ENCODE peak calls at places on chromosomes 1 and 21, in ten cellular contexts. G, O, P, X, Y, S, Q, A, E and D are unnamed samples.

GRCh38 chr1:151495316-151495715 is 15.9 kb upstream of the CGN start:
- DNase-seq in E (no peak), Y (no peak), S (no peak), X (no peak), P (no peak), A (no peak), O (no peak), G (no peak), Q (no peak), D (no peak)

GRCh38 chr1:43302721-43303476 is 2.1 kb downstream of the TIE1 start:
- DNase-seq in A (no peak), S (peak), Q (no peak), O (no peak), P (no peak), E (peak), X (no peak), G (no peak), Y (no peak), D (no peak)

GRCh38 chr1:156390409-156391144 is 21.6 kb downstream of the RHBG start:
- DNase-seq in Y (no peak), Q (no peak), G (no peak), S (no peak), P (no peak), A (no peak), E (no peak), X (no peak), O (no peak), D (no peak)

GRCh38 chr1:240312872-240313271 is 221.2 kb downstream of the FMN2 start:
- DNase-seq in O (peak), Q (no peak), G (peak), E (no peak), Y (peak), X (no peak), A (no peak), P (no peak), S (peak), D (peak)

GRCh38 chr1:181479137-181479745 is 4.1 kb upstream of the CACNA1E start:
- DNase-seq in A (no peak), G (peak), S (peak), Q (peak), Y (peak), P (no peak), E (peak), X (peak), O (peak), D (peak)

GRCh38 chr1:232878141-232878540 is 72.3 kb upstream of the NTPCR start:
- DNase-seq in O (no peak), E (no peak), G (no peak), S (no peak), P (no peak), X (no peak), Y (no peak), A (no peak), Q (no peak), D (no peak)

GRCh38 chr1:185774384-185774783 is 40.2 kb downstream of the HMCN1 start:
- DNase-seq in O (no peak), S (no peak), Q (no peak), G (no peak), E (no peak), Y (no peak), P (no peak), A (no peak), X (no peak), D (no peak)

GRCh38 chr1:226417350-226417749 is 9.5 kb upstream of the PARP1 start:
- DNase-seq in E (no peak), G (no peak), O (no peak), Y (no peak), Q (no peak), P (no peak), A (no peak), S (no peak), X (no peak), D (no peak)

GRCh38 chr1:197675475-197676324 is 99.6 kb downstream of the DENND1B start:
- DNase-seq in Y (peak), E (no peak), G (peak), Q (no peak), S (peak), X (no peak), O (peak), A (no peak), P (no peak), D (peak)

GRCh38 chr1:68470388-68470970 is 20.7 kb upstream of the RPE65 start:
- DNase-seq in O (peak), Q (no peak), S (peak), Y (peak), P (no peak), E (no peak), A (no peak), G (peak), X (no peak), D (peak)

GRCh38 chr1:231949277-231950122 is 322.9 kb downstream of the DISC1 start:
- DNase-seq in Y (peak), Q (no peak), X (no peak), G (no peak), P (no peak), S (no peak), O (no peak), E (no peak), A (peak), D (peak)

GRCh38 chr1:3630914-3631313 is 6.1 kb downstream of the TPRG1L start:
- DNase-seq in Y (no peak), O (no peak), Q (no peak), S (no peak), A (no peak), G (no peak), P (no peak), X (no peak), E (no peak), D (no peak)

GRCh38 chr1:15767941-15768340 is 9.3 kb downstream of the FBLIM1 start:
- DNase-seq in P (no peak), G (no peak), X (no peak), A (no peak), Y (no peak), Q (no peak), E (no peak), S (no peak), O (no peak), D (no peak)

GRCh38 chr21:39363607-39364555 is 15.0 kb upstream of the HMGN1 start:
- DNase-seq in P (no peak), S (peak), X (no peak), Y (no peak), A (no peak), O (peak), E (no peak), Q (no peak), G (no peak), D (peak)

GRCh38 chr1:235397733-235398132 is 30.5 kb downstream of the TBCE start:
- DNase-seq in E (no peak), Q (no peak), X (no peak), S (peak), O (peak), P (no peak), G (peak), A (no peak), Y (peak), D (peak)

GRCh38 chr21:46142581-46143473 is 12.6 kb downstream of the FTCD start:
- DNase-seq in Y (no peak), X (no peak), G (no peak), P (no peak), E (peak), A (peak), Q (no peak), S (no peak), O (no peak), D (no peak)

GRCh38 chr1:150161747-150162581 is 12.2 kb downstream of the PLEKHO1 start:
- DNase-seq in S (peak), O (peak), Y (no peak), X (no peak), E (no peak), P (no peak), G (peak), Q (no peak), A (no peak), D (no peak)

GRCh38 chr1:36981126-36981525 is 53.2 kb downstream of the GRIK3 start:
- DNase-seq in A (no peak), G (no peak), O (no peak), X (no peak), Y (no peak), P (no peak), E (no peak), S (no peak), Q (no peak), D (no peak)

GRCh38 chr1:75992312-75992711 is 60.1 kb upstream of the ASB17 start:
- DNase-seq in Q (no peak), G (no peak), A (no peak), E (no peak), P (no peak), O (peak), Y (no peak), X (no peak), S (no peak), D (no peak)

GRCh38 chr1:180173952-180174351 is 19.3 kb downstream of the QSOX1 start:
- DNase-seq in Q (no peak), P (peak), Y (peak), A (peak), S (peak), E (peak), G (no peak), X (no peak), O (no peak), D (peak)

GRCh38 chr1:235902638-235903542 is 36.2 kb upstream of the LYST start:
- DNase-seq in P (no peak), Y (peak), E (no peak), X (peak), S (peak), Q (no peak), O (peak), A (no peak), G (peak), D (peak)

GRCh38 chr1:150836129-150836773 is 28.2 kb upstream of the CTSK start:
- DNase-seq in Q (no peak), Y (no peak), E (no peak), X (no peak), O (no peak), P (no peak), A (no peak), S (peak), G (no peak), D (peak)

GRCh38 chr1:238119060-238119459 is 228.3 kb upstream of the ZP4 start:
- DNase-seq in Y (no peak), O (no peak), P (no peak), G (no peak), E (no peak), X (no peak), Q (no peak), S (no peak), A (no peak), D (no peak)

GRCh38 chr21:24897883-24898282 is 709.4 kb downstream of the MRPL39 start:
- DNase-seq in Q (no peak), E (no peak), G (no peak), Y (no peak), X (no peak), A (no peak), P (no peak), O (no peak), S (no peak), D (no peak)

GRCh38 chr1:185215911-185216310 is 58.9 kb downstream of the SWT1 start:
- DNase-seq in P (no peak), S (peak), Q (no peak), G (no peak), E (no peak), O (no peak), Y (no peak), X (no peak), A (no peak), D (peak)

GRCh38 chr1:41490911-41491310 is 6.4 kb upstream of the EDN2 start:
- DNase-seq in Q (no peak), S (no peak), G (no peak), P (no peak), X (no peak), Y (no peak), O (no peak), E (no peak), A (no peak), D (no peak)

GRCh38 chr1:14149431-14149830 is 449.1 kb upstream of the KAZN start:
- DNase-seq in A (no peak), G (peak), Q (no peak), S (no peak), E (no peak), O (no peak), P (no peak), X (no peak), Y (no peak), D (no peak)

GRCh38 chr1:204493145-204493881 is 1.3 kb downstream of the PIK3C2B start:
- DNase-seq in G (peak), E (no peak), X (no peak), A (peak), Q (peak), S (peak), O (no peak), Y (peak), P (peak), D (peak)

GRCh38 chr1:34906756-34907155 is 22.7 kb downstream of the DLGAP3 start:
- DNase-seq in Q (no peak), P (no peak), Y (no peak), A (no peak), E (no peak), X (no peak), S (no peak), O (no peak), G (no peak), D (no peak)

GRCh38 chr1:101203812-101204540 is 32.8 kb upstream of the S1PR1 start:
- DNase-seq in E (no peak), Y (peak), P (no peak), S (peak), O (no peak), X (no peak), A (no peak), Q (no peak), G (no peak), D (peak)

GRCh38 chr1:36956570-36956969 is 77.7 kb downstream of the GRIK3 start:
- DNase-seq in Q (no peak), G (no peak), Y (no peak), E (no peak), P (no peak), O (no peak), S (no peak), A (no peak), X (no peak), D (no peak)

GRCh38 chr1:82279241-82279640 is 478.5 kb downstream of the ADGRL2 start:
- DNase-seq in Q (no peak), S (no peak), G (no peak), X (no peak), Y (no peak), E (no peak), P (no peak), O (no peak), A (no peak), D (no peak)

GRCh38 chr1:209569445-209570207 is 13.9 kb upstream of the CAMK1G start:
- DNase-seq in S (peak), A (peak), G (peak), Y (peak), P (peak), X (peak), Q (peak), O (peak), E (peak), D (peak)

GRCh38 chr1:150127868-150128267 is 21.8 kb upstream of the PLEKHO1 start:
- DNase-seq in E (no peak), O (no peak), P (no peak), G (no peak), Y (no peak), Q (no peak), S (peak), A (no peak), X (no peak), D (no peak)

GRCh38 chr1:224980181-224980580 is 50.7 kb downstream of the DNAH14 start:
- DNase-seq in E (no peak), Y (no peak), Q (no peak), X (no peak), A (no peak), P (no peak), G (no peak), O (peak), S (no peak), D (no peak)

GRCh38 chr1:194870860-194871259 is 1684.4 kb upstream of the B3GALT2 start:
- DNase-seq in G (no peak), S (no peak), P (no peak), O (peak), Q (no peak), E (no peak), A (no peak), X (no peak), Y (no peak), D (no peak)
- TF ChIP-seq CTCF in G (no peak), S (no peak), P (no peak), O (no peak), Q (no peak), E (no peak), A (no peak), X (no peak), Y (no peak), D (no peak)

DNA sequence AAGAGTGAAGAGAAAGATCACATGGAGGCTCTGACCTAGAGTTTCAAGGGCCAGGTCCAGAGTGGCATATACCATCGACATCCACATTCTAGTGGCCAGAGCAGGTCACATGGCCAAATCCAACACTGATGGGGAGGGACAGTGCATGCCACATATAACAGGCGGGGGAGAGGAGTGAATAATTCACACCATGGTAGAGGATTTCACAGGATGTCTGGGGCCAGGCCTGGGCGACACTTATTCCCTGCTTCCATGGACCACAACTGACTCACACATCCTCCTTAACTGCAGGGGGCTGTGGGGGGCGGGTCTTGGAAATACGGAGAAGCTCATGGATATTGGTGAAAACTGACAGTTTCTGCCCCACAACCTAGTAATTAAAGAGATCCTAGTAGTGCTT is 43.8 kb downstream of the IGSF21 start:
- DNase-seq in E (peak), O (no peak), P (no peak), X (no peak), A (no peak), Q (no peak), Y (no peak), S (no peak), G (no peak), D (no peak)
- H3K4me3 ChIP-seq in E (no peak), O (no peak), P (no peak), X (no peak), A (no peak), Q (no peak), Y (no peak), S (no peak), G (no peak), D (no peak)

GRCh38 chr1:245469006-245469405 is 314.2 kb downstream of the KIF26B start:
- DNase-seq in A (no peak), Y (no peak), S (no peak), G (no peak), P (no peak), E (no peak), Q (no peak), O (no peak), X (no peak), D (no peak)

GRCh38 chr1:245469734-245470133 is 314.9 kb downstream of the KIF26B start:
- DNase-seq in Q (no peak), E (no peak), Y (no peak), P (no peak), S (no peak), A (no peak), X (no peak), O (no peak), G (no peak), D (no peak)

GRCh38 chr1:245465666-245466065 is 310.9 kb downstream of the KIF26B start:
- DNase-seq in E (no peak), Y (no peak), G (no peak), P (no peak), O (no peak), S (no peak), X (no peak), Q (no peak), A (no peak), D (no peak)

GRCh38 chr1:245464290-245464689 is 309.5 kb downstream of the KIF26B start:
- DNase-seq in A (no peak), X (no peak), S (no peak), P (no peak), O (no peak), E (no peak), Y (no peak), G (no peak), Q (no peak), D (no peak)

GRCh38 chr1:245467804-245468203 is 313.0 kb downstream of the KIF26B start:
- DNase-seq in A (no peak), X (no peak), Q (no peak), S (no peak), Y (no peak), O (no peak), G (no peak), P (no peak), E (no peak), D (no peak)
- TF ChIP-seq CTCF in A (no peak), X (no peak), Q (no peak), S (no peak), Y (no peak), O (no peak), G (no peak), P (no peak), E (no peak), D (no peak)

GRCh38 chr1:84675106-84675505 is 15.2 kb downstream of the SSX2IP start:
- DNase-seq in A (no peak), X (no peak), O (no peak), G (no peak), Y (no peak), Q (no peak), P (no peak), E (no peak), S (peak), D (no peak)
- H3K4me3 ChIP-seq in A (no peak), X (no peak), O (no peak), G (no peak), Y (no peak), Q (no peak), P (no peak), E (no peak), S (no peak), D (no peak)

DNA sequence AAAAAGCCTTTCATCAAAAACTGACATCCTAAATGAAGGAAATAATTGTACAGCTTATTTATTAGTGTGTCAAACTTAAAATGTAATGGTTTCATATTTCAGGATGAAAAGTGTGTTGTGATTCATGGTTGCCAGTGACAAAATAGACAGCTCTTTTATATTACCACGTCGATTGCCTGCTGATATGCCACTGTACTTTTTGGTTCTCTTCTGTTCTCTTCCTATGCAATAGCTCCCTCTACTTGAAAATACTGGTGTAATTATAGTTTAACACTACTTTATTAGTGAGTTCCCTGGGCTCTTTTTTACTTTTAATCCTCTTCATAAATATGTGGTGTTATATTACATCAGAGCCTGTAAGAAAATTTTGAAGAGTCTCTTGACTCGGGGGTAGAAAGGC is 111.3 kb downstream of the PATJ start:
- DNase-seq in A (no peak), S (peak), G (no peak), Q (no peak), E (no peak), P (no peak), O (peak), X (no peak), Y (peak), D (peak)
- TF ChIP-seq CTCF in A (peak), S (peak), G (peak), Q (no peak), E (no peak), P (no peak), O (no peak), X (no peak), Y (peak), D (peak)

DNA sequence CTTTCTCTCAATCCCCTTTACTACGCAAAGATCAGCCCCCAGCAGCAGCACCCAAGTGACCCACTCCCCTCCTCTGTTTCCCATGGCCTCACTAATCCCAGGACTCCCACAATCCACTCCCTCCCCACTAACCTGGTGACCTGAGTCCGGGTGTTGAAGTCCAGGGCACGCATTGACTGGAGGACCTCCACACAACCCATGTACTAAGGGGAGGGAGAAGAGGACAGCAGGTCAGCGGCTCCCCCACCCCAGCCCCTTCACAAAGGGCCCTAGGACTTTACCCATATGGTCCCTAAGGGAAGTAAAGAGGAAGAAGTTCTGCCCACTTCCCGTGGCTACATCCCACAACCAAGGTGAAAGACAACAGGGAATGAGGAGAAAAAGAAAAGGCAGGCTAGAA is 1.3 kb downstream of the SHC1 start:
- DNase-seq in A (no peak), O (no peak), X (no peak), E (peak), G (no peak), Y (no peak), Q (no peak), S (no peak), P (no peak), D (no peak)
- H3K4me3 ChIP-seq in A (peak), O (no peak), X (peak), E (no peak), G (peak), Y (peak), Q (no peak), S (peak), P (no peak), D (peak)

DNA sequence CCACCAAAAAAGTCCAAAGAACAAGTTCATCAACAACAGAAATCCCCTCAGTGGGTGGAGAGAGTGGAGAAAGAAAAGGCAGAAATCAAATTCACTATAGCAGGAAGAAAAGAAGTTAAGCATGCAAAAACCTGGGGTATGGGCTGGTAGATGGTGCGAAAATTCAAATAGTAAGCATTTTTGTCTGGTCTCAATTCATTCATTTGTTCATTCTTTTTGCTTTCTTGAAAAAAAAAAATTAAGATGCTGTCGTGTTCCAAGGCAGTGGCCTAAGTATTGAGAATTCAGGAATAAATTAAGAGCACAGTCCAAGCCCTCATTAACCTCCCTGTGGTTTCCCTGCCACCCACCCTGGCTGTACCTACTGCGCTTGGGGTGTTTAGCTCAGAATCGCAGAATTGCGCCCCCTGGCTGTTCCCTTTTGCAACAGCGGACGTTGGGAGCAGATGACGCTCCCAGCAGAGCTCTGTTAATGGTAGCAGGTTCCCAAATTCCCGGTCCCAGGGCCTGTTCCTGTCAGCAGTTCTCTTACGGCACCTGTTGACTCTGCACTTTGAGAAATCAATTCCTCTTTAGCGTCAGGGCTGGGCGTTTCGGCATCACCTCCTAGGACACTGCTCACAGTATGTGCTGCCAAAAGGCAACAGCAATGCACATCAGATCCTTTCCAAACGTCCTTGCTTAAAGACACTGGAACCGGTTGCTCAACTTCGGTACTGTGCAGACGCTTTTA is 34.0 kb upstream of the SSX2IP start:
- DNase-seq in Y (no peak), O (peak), X (peak), A (no peak), E (peak), S (no peak), G (peak), Q (peak), P (no peak), D (no peak)
- TF ChIP-seq CTCF in Y (no peak), O (peak), X (peak), A (no peak), E (peak), S (no peak), G (peak), Q (peak), P (peak), D (peak)